ENCODE peak calls at places on chromosomes 12 and 14, in five cellular contexts. B, A, G, I and D are unnamed samples.
A peak's percentile ranks its signal among the peaks of the same experiment; 100 is the strongest.

GRCh38 chr14:100475268-100475667 is 111.9 kb downstream of the BEGAIN start:
- DNase-seq in B (no peak), A (no peak), G (no peak), I (no peak), D (no peak)

GRCh38 chr14:38255408-38255672 is 553 bp downstream of the CLEC14A start:
- DNase-seq in B (no peak), A (no peak), G (no peak), I (no peak), D (no peak)

GRCh38 chr12:126873701-126874100 is 1393.3 kb upstream of the TMEM132C start:
- DNase-seq in B (no peak), A (no peak), G (no peak), I (no peak), D (no peak)

GRCh38 chr14:105019861-105020814 is 745 bp downstream of the CDCA4 start:
- DNase-seq in B (peak; percentile 29), A (no peak), G (no peak), I (no peak), D (no peak)

GRCh38 chr14:87678624-87679023 is 314.4 kb downstream of the GALC start:
- DNase-seq in B (no peak), A (no peak), G (no peak), I (no peak), D (no peak)

GRCh38 chr12:15996948-15997347 is 85.8 kb downstream of the DERA start:
- DNase-seq in B (no peak), A (no peak), G (no peak), I (no peak), D (no peak)

GRCh38 chr14:77124345-77125274 is 17.0 kb downstream of the ZDHHC22 start:
- DNase-seq in B (peak; percentile 25), A (no peak), G (no peak), I (no peak), D (no peak)

GRCh38 chr14:40317690-40318089 is 885.5 kb upstream of the FBXO33 start:
- DNase-seq in B (no peak), A (no peak), G (no peak), I (no peak), D (no peak)

GRCh38 chr12:188910-189621 is 24.9 kb downstream of the SLC6A12 start:
- DNase-seq in B (peak; percentile 10), A (no peak), G (no peak), I (no peak), D (no peak)

GRCh38 chr12:94318178-94318577 is 141.5 kb downstream of the CEP83 start:
- DNase-seq in B (no peak), A (no peak), G (no peak), I (no peak), D (no peak)

GRCh38 chr12:75878382-75878720 is 153.2 kb downstream of the PHLDA1 start:
- DNase-seq in B (no peak), A (no peak), G (peak; percentile 24), I (no peak), D (peak; percentile 94)

GRCh38 chr12:80200414-80200813 is 101.1 kb downstream of the OTOGL start:
- DNase-seq in B (no peak), A (no peak), G (no peak), I (no peak), D (no peak)

GRCh38 chr14:70831382-70831781 is 22.1 kb upstream of the MAP3K9 start:
- DNase-seq in B (no peak), A (no peak), G (no peak), I (no peak), D (no peak)

GRCh38 chr14:74907744-74908143 is 15.3 kb downstream of the RPS6KL1 start:
- DNase-seq in B (no peak), A (no peak), G (no peak), I (no peak), D (no peak)

GRCh38 chr12:12976366-12976765 is 23.7 kb downstream of the HEBP1 start:
- DNase-seq in B (no peak), A (peak; percentile 83), G (peak; percentile 79), I (peak; percentile 86), D (peak; percentile 90)